ENCODE peak calls at places on chromosomes 1 and 21, in seven cellular contexts. One of them, this sample, is unnamed. For H3K4me1, the result is how much of the 10 kb centered on the place peaks cover.

GRCh38 chr1:26887125-26887524 is 3.0 kb downstream of the GPN2 start:
- DNase-seq in SJSA1: peak
- DNase-seq in iPS DF 6.9: no peak
- DNase-seq in PC-3: peak
- DNase-seq in heart right ventricle: no peak
- DNase-seq in GM23248: peak
- DNase-seq in fibroblast of lung: peak
- DNase-seq in this sample: no peak

GRCh38 chr1:225811622-225812487 is 1.9 kb downstream of the EPHX1 start:
- DNase-seq in SJSA1: no peak
- DNase-seq in iPS DF 6.9: no peak
- DNase-seq in PC-3: peak
- DNase-seq in heart right ventricle: no peak
- DNase-seq in GM23248: peak
- DNase-seq in fibroblast of lung: peak
- DNase-seq in this sample: no peak

GRCh38 chr1:5716126-5716525 is 276.1 kb downstream of the NPHP4 start:
- DNase-seq in SJSA1: no peak
- DNase-seq in iPS DF 6.9: no peak
- DNase-seq in PC-3: no peak
- DNase-seq in heart right ventricle: no peak
- DNase-seq in GM23248: no peak
- DNase-seq in fibroblast of lung: no peak
- DNase-seq in this sample: no peak

GRCh38 chr1:175146535-175147213 is 45.9 kb downstream of the KIAA0040 start:
- DNase-seq in SJSA1: peak
- DNase-seq in iPS DF 6.9: peak
- DNase-seq in PC-3: peak
- DNase-seq in heart right ventricle: peak
- DNase-seq in GM23248: peak
- DNase-seq in fibroblast of lung: peak
- DNase-seq in this sample: peak

GRCh38 chr1:219990782-219991510 is 55.4 kb downstream of the EPRS1 start:
- DNase-seq in SJSA1: peak
- DNase-seq in iPS DF 6.9: no peak
- DNase-seq in PC-3: peak
- DNase-seq in heart right ventricle: no peak
- DNase-seq in GM23248: peak
- DNase-seq in fibroblast of lung: peak
- DNase-seq in this sample: no peak

GRCh38 chr21:31334648-31335121 is 9.4 kb downstream of the TIAM1 start:
- DNase-seq in SJSA1: no peak
- DNase-seq in iPS DF 6.9: no peak
- DNase-seq in PC-3: no peak
- DNase-seq in heart right ventricle: no peak
- DNase-seq in GM23248: no peak
- DNase-seq in fibroblast of lung: no peak
- DNase-seq in this sample: no peak

GRCh38 chr1:50332941-50333594 is 90.2 kb downstream of the DMRTA2 start:
- DNase-seq in SJSA1: peak
- DNase-seq in iPS DF 6.9: no peak
- DNase-seq in PC-3: peak
- DNase-seq in heart right ventricle: peak
- DNase-seq in GM23248: peak
- DNase-seq in fibroblast of lung: peak
- DNase-seq in this sample: peak

GRCh38 chr1:35539073-35539823 is 18.0 kb downstream of the KIAA0319L start:
- DNase-seq in SJSA1: no peak
- DNase-seq in iPS DF 6.9: no peak
- DNase-seq in PC-3: no peak
- DNase-seq in heart right ventricle: no peak
- DNase-seq in GM23248: peak
- DNase-seq in fibroblast of lung: no peak
- DNase-seq in this sample: no peak

GRCh38 chr1:179867493-179868330 is 9.9 kb downstream of the TOR1AIP2 start:
- DNase-seq in SJSA1: peak
- DNase-seq in iPS DF 6.9: no peak
- DNase-seq in PC-3: peak
- DNase-seq in heart right ventricle: no peak
- DNase-seq in GM23248: peak
- DNase-seq in fibroblast of lung: peak
- DNase-seq in this sample: no peak

GRCh38 chr1:66316464-66317155 is 217.3 kb upstream of the SGIP1 start:
- DNase-seq in SJSA1: no peak
- DNase-seq in iPS DF 6.9: no peak
- DNase-seq in PC-3: no peak
- DNase-seq in heart right ventricle: no peak
- DNase-seq in GM23248: peak
- DNase-seq in fibroblast of lung: peak
- DNase-seq in this sample: no peak

GRCh38 chr1:214416417-214417212 is 134.8 kb downstream of the PTPN14 start:
- DNase-seq in SJSA1: no peak
- DNase-seq in iPS DF 6.9: no peak
- DNase-seq in PC-3: peak
- DNase-seq in heart right ventricle: no peak
- DNase-seq in GM23248: peak
- DNase-seq in fibroblast of lung: peak
- DNase-seq in this sample: no peak

GRCh38 chr1:39269791-39270342 is 65.4 kb downstream of the MACF1 start:
- DNase-seq in SJSA1: no peak
- DNase-seq in iPS DF 6.9: no peak
- DNase-seq in PC-3: no peak
- DNase-seq in heart right ventricle: no peak
- DNase-seq in GM23248: peak
- DNase-seq in fibroblast of lung: peak
- DNase-seq in this sample: no peak

DNA sequence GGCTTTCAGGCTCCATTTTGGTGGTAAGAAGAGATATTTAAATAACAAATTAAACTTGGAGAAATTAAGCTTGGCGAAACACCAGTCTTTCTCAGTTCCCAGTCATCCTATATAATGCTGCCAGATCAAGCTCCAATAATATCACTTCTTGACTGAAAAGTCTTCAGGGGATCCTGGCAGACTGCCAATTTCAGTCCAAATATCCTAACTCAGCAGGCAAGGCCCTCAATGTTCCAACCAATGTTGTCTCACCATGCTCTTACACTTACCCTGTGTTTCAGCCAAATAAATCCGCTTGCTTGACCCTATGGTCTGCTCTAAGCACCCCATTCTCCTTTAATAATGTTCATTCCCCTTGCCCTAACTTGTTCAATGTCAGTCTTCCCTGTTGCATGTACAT is 39.9 kb upstream of the BCL10 start:
- DNase-seq in SJSA1: no peak
- DNase-seq in iPS DF 6.9: no peak
- DNase-seq in PC-3: no peak
- DNase-seq in heart right ventricle: no peak
- DNase-seq in GM23248: no peak
- DNase-seq in fibroblast of lung: peak
- DNase-seq in this sample: no peak
- H3K4me1 ChIP-seq in SJSA1: half or more
- H3K4me1 ChIP-seq in iPS DF 6.9: under half
- H3K4me1 ChIP-seq in PC-3: half or more
- H3K4me1 ChIP-seq in heart right ventricle: half or more
- H3K4me1 ChIP-seq in GM23248: half or more
- H3K4me1 ChIP-seq in fibroblast of lung: under half
- H3K4me1 ChIP-seq in this sample: under half

DNA sequence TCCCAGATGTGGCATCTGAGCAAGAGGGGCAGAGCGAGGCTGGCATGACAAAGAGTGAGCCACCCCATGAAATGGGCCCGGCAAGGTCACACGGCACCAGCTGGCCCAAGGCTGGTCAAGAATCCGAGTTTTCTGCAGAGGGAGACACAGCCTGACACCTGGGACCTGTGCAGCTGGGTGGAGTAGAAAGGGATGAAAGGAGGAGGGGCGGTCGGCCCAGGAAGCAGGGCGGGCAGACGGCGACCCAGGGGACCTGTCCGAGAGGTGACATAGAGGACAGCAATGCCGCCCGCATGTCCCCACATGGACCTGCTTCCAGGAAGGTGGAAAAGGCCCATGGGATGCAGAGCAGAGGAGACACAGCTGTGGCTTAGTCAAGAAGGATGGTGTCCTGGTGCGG is 137.7 kb downstream of the PRDM16 start:
- DNase-seq in SJSA1: no peak
- DNase-seq in iPS DF 6.9: no peak
- DNase-seq in PC-3: no peak
- DNase-seq in heart right ventricle: no peak
- DNase-seq in GM23248: no peak
- DNase-seq in fibroblast of lung: no peak
- DNase-seq in this sample: peak
- H3K4me3 ChIP-seq in SJSA1: no peak
- H3K4me3 ChIP-seq in iPS DF 6.9: no peak
- H3K4me3 ChIP-seq in PC-3: no peak
- H3K4me3 ChIP-seq in heart right ventricle: no peak
- H3K4me3 ChIP-seq in GM23248: no peak
- H3K4me3 ChIP-seq in fibroblast of lung: no peak
- H3K4me3 ChIP-seq in this sample: no peak

DNA sequence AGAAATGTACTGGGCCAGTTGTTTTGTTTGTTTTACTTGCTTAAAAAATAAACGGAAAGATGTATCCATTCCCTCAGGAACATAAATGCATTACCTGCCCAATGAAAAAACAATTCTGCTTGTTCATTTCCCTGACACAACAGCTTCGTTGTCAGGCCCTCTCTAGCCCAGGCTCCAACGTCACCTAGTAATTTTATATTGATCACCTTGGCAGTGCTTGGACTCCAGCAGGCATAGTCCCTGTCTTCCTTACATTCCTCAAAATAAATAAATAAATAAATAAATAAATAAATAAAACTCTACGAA is 1.2 kb downstream of the CEP170 start:
- DNase-seq in SJSA1: peak
- DNase-seq in iPS DF 6.9: no peak
- DNase-seq in PC-3: peak
- DNase-seq in heart right ventricle: no peak
- DNase-seq in GM23248: no peak
- DNase-seq in fibroblast of lung: no peak
- DNase-seq in this sample: no peak
- H3K4me1 ChIP-seq in SJSA1: under half
- H3K4me1 ChIP-seq in iPS DF 6.9: under half
- H3K4me1 ChIP-seq in PC-3: under half
- H3K4me1 ChIP-seq in heart right ventricle: half or more
- H3K4me1 ChIP-seq in GM23248: under half
- H3K4me1 ChIP-seq in fibroblast of lung: under half
- H3K4me1 ChIP-seq in this sample: under half

GRCh38 chr1:113861641-113862040 is 9.9 kb downstream of the PTPN22 start:
- DNase-seq in SJSA1: no peak
- DNase-seq in iPS DF 6.9: no peak
- DNase-seq in PC-3: no peak
- DNase-seq in heart right ventricle: no peak
- DNase-seq in GM23248: no peak
- DNase-seq in fibroblast of lung: no peak
- DNase-seq in this sample: no peak

GRCh38 chr1:113860891-113861290 is 10.6 kb downstream of the PTPN22 start:
- DNase-seq in SJSA1: peak
- DNase-seq in iPS DF 6.9: no peak
- DNase-seq in PC-3: peak
- DNase-seq in heart right ventricle: no peak
- DNase-seq in GM23248: peak
- DNase-seq in fibroblast of lung: peak
- DNase-seq in this sample: no peak

GRCh38 chr1:113858418-113858817 is 13.1 kb downstream of the PTPN22 start:
- DNase-seq in SJSA1: no peak
- DNase-seq in iPS DF 6.9: no peak
- DNase-seq in PC-3: no peak
- DNase-seq in heart right ventricle: no peak
- DNase-seq in GM23248: no peak
- DNase-seq in fibroblast of lung: no peak
- DNase-seq in this sample: no peak

GRCh38 chr1:113858982-113859381 is 12.5 kb downstream of the PTPN22 start:
- DNase-seq in SJSA1: no peak
- DNase-seq in iPS DF 6.9: no peak
- DNase-seq in PC-3: no peak
- DNase-seq in heart right ventricle: no peak
- DNase-seq in GM23248: no peak
- DNase-seq in fibroblast of lung: no peak
- DNase-seq in this sample: no peak

DNA sequence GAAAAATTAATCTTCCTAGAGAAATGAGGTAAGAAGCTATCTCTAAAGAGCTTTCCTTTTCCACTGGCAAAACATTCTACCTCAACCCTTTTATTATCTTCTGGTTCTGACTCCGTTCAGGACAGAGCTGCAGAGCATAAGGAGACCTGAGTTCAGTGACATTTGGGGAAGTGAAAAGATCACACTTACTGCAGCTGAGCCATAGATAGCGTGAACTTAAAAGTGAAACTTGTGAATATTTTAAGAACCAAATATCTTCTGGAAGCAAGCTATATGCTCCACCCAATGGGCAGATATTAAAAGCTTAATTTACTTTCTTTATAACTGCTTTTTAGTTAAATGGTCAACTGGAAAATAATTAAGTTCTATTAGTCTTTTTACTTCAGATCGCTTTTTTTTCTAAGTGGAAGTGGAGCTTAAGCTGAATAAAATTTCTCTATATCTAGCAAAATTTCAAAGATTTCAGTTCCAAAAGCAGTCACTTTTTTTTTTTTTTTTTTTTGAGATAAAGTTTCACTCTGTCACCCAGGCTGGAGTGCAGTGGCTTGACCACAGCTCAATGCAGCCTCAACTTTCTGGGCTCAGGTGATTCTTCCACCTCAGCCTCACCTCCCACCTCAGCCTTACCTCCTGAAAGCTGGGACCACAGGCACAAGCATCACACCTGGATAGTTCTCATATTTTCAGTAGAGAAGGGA is 11.9 kb downstream of the PTPN22 start:
- DNase-seq in SJSA1: no peak
- DNase-seq in iPS DF 6.9: no peak
- DNase-seq in PC-3: no peak
- DNase-seq in heart right ventricle: no peak
- DNase-seq in GM23248: peak
- DNase-seq in fibroblast of lung: no peak
- DNase-seq in this sample: no peak
- H3K4me3 ChIP-seq in SJSA1: no peak
- H3K4me3 ChIP-seq in iPS DF 6.9: no peak
- H3K4me3 ChIP-seq in PC-3: no peak
- H3K4me3 ChIP-seq in heart right ventricle: no peak
- H3K4me3 ChIP-seq in GM23248: peak
- H3K4me3 ChIP-seq in fibroblast of lung: no peak
- H3K4me3 ChIP-seq in this sample: no peak

GRCh38 chr1:235077163-235077540 is 51.5 kb downstream of the TOMM20 start:
- DNase-seq in SJSA1: no peak
- DNase-seq in iPS DF 6.9: no peak
- DNase-seq in PC-3: no peak
- DNase-seq in heart right ventricle: no peak
- DNase-seq in GM23248: no peak
- DNase-seq in fibroblast of lung: no peak
- DNase-seq in this sample: no peak

GRCh38 chr1:235078480-235078803 is 50.2 kb downstream of the TOMM20 start:
- DNase-seq in SJSA1: no peak
- DNase-seq in iPS DF 6.9: no peak
- DNase-seq in PC-3: no peak
- DNase-seq in heart right ventricle: no peak
- DNase-seq in GM23248: no peak
- DNase-seq in fibroblast of lung: peak
- DNase-seq in this sample: no peak

GRCh38 chr1:235079443-235079967 is 49.1 kb downstream of the TOMM20 start:
- DNase-seq in SJSA1: no peak
- DNase-seq in iPS DF 6.9: no peak
- DNase-seq in PC-3: peak
- DNase-seq in heart right ventricle: no peak
- DNase-seq in GM23248: peak
- DNase-seq in fibroblast of lung: no peak
- DNase-seq in this sample: peak

GRCh38 chr1:235077571-235078479 is 50.8 kb downstream of the TOMM20 start:
- DNase-seq in SJSA1: no peak
- DNase-seq in iPS DF 6.9: no peak
- DNase-seq in PC-3: no peak
- DNase-seq in heart right ventricle: no peak
- DNase-seq in GM23248: peak
- DNase-seq in fibroblast of lung: peak
- DNase-seq in this sample: peak

GRCh38 chr1:235078927-235079381 is 49.7 kb downstream of the TOMM20 start:
- DNase-seq in SJSA1: no peak
- DNase-seq in iPS DF 6.9: no peak
- DNase-seq in PC-3: peak
- DNase-seq in heart right ventricle: no peak
- DNase-seq in GM23248: peak
- DNase-seq in fibroblast of lung: peak
- DNase-seq in this sample: no peak
- H3K4me1 ChIP-seq in SJSA1: under half
- H3K4me1 ChIP-seq in iPS DF 6.9: under half
- H3K4me1 ChIP-seq in PC-3: half or more
- H3K4me1 ChIP-seq in heart right ventricle: half or more
- H3K4me1 ChIP-seq in GM23248: half or more
- H3K4me1 ChIP-seq in fibroblast of lung: under half
- H3K4me1 ChIP-seq in this sample: half or more

This sample was measured in upper lobe of left lung.